ENCODE peak calls at places on chromosomes 6 and 20, in five cellular contexts. F, M, B, D and Y are unnamed samples.

GRCh38 chr6:30769088-30769852 is 24.9 kb upstream of the IER3 start:
- DNase-seq in B (peak), F (peak), M (no peak), D (peak), Y (peak)

GRCh38 chr20:43531091-43531443 is 23.6 kb downstream of the L3MBTL1 start:
- DNase-seq in D (no peak), F (no peak), M (no peak), B (no peak), Y (no peak)

GRCh38 chr6:142613981-142614380 is 312.2 kb downstream of the ADGRG6 start:
- DNase-seq in F (peak), M (no peak), B (no peak), D (no peak), Y (no peak)

GRCh38 chr6:18412644-18413043 is 25.5 kb downstream of the RNF144B start:
- DNase-seq in F (no peak), M (no peak), B (no peak), D (no peak), Y (no peak)

GRCh38 chr6:41284726-41285125 is 1.8 kb downstream of the TREM1 start:
- DNase-seq in D (no peak), F (peak), B (no peak), M (no peak), Y (no peak)

GRCh38 chr6:109484161-109484560 is 1.1 kb upstream of the ZBTB24 start:
- DNase-seq in D (no peak), F (no peak), B (no peak), M (no peak), Y (no peak)

GRCh38 chr6:111530218-111530617 is 47.2 kb upstream of the REV3L start:
- DNase-seq in B (no peak), M (no peak), F (no peak), D (no peak), Y (no peak)

GRCh38 chr6:140779341-140779740 is 1353.4 kb upstream of the GJE1 start:
- DNase-seq in B (no peak), D (no peak), M (no peak), F (peak), Y (no peak)

GRCh38 chr20:62797671-62798532 is 1.6 kb downstream of the MRGBP start:
- DNase-seq in B (no peak), M (no peak), F (no peak), D (no peak), Y (no peak)

GRCh38 chr6:10084276-10084993 is 330.4 kb downstream of the TFAP2A start:
- DNase-seq in F (peak), B (no peak), D (no peak), M (no peak), Y (no peak)

GRCh38 chr20:48295966-48296421 is 510.7 kb upstream of the SULF2 start:
- DNase-seq in F (no peak), D (no peak), M (no peak), B (no peak), Y (no peak)

GRCh38 chr20:61942526-61942925 is 123.2 kb downstream of the TAF4 start:
- DNase-seq in B (peak), D (no peak), M (no peak), F (no peak), Y (no peak)

GRCh38 chr6:108555399-108556052 is 5.2 kb upstream of the FOXO3 start:
- DNase-seq in B (no peak), F (peak), M (no peak), D (no peak), Y (no peak)

GRCh38 chr6:36066817-36067216 is 39.2 kb downstream of the MAPK14 start:
- DNase-seq in D (no peak), M (no peak), F (no peak), B (no peak), Y (no peak)

GRCh38 chr6:55445648-55446204 is 118.5 kb downstream of the GFRAL start:
- DNase-seq in F (peak), M (no peak), B (no peak), D (no peak), Y (peak)

GRCh38 chr6:128029841-128030240 is 129.0 kb upstream of the THEMIS start:
- DNase-seq in M (no peak), F (no peak), B (no peak), D (no peak), Y (no peak)

GRCh38 chr6:156400487-156400886 is 376.7 kb upstream of the ARID1B start:
- DNase-seq in B (no peak), F (no peak), D (no peak), M (no peak), Y (no peak)

GRCh38 chr6:82013561-82014275 is 233.8 kb downstream of the IBTK start:
- DNase-seq in B (no peak), M (no peak), D (no peak), F (peak), Y (no peak)

GRCh38 chr6:115766745-115767462 is 293.8 kb downstream of the FRK start:
- DNase-seq in F (no peak), M (no peak), B (no peak), D (no peak), Y (no peak)

GRCh38 chr6:156794546-156794945 is 17.4 kb downstream of the ARID1B start:
- DNase-seq in M (no peak), D (no peak), B (no peak), F (no peak), Y (no peak)